ENCODE peak calls at places on chromosome 16, in four cellular contexts. W is psoas muscle, H is right cardiac atrium, J is GM23338. I is an unnamed sample.

GRCh38 chr16:30457743-30458560 is 12.3 kb upstream of the SEPHS2 start:
- DNase-seq in W (no peak), H (no peak), J (no peak), I (no peak)

GRCh38 chr16:46918905-46919792 is 35.0 kb downstream of the GPT2 start:
- DNase-seq in H (no peak), W (no peak), J (no peak), I (no peak)

GRCh38 chr16:87414251-87414680 is 22.1 kb downstream of the MAP1LC3B start:
- DNase-seq in J (no peak), H (no peak), W (no peak), I (no peak)

GRCh38 chr16:31253642-31254045 is 6.1 kb upstream of the ITGAM start:
- DNase-seq in W (peak; percentile 30), J (no peak), H (peak; percentile 44), I (no peak)

GRCh38 chr16:12898556-12898955 is 2.8 kb upstream of the SHISA9 start:
- DNase-seq in J (peak; percentile 73), W (no peak), H (no peak), I (no peak)

GRCh38 chr16:30437511-30438046 is 7.7 kb upstream of the DCTPP1 start:
- DNase-seq in H (no peak), W (no peak), J (peak; percentile 30), I (no peak)

GRCh38 chr16:3909791-3910583 is 29.5 kb upstream of the CREBBP start:
- DNase-seq in W (no peak), J (peak; percentile 29), H (no peak), I (no peak)

GRCh38 chr16:3292604-3293003 is 9.3 kb downstream of the ZNF263 start:
- DNase-seq in W (no peak), J (no peak), H (no peak), I (no peak)

GRCh38 chr16:24499193-24499814 is 40.1 kb upstream of the RBBP6 start:
- DNase-seq in J (peak; percentile 91), H (no peak), W (no peak), I (no peak)

GRCh38 chr16:11672206-11673090 is 4.2 kb downstream of the SNN start:
- DNase-seq in J (no peak), H (no peak), W (no peak), I (peak; percentile 27)

GRCh38 chr16:86856946-86857586 is 278.7 kb downstream of the FOXL1 start:
- DNase-seq in J (no peak), H (no peak), W (no peak), I (no peak)

GRCh38 chr16:58730724-58731370 is 3.3 kb downstream of the GOT2 start:
- DNase-seq in J (no peak), W (no peak), H (no peak), I (no peak)
- H3K4me1 ChIP-seq in J (peaks cover 13% of the 10 kb centered on the region), W (peaks cover 49% of the 10 kb centered on the region), H (no peaks in the 10 kb centered on the region), I (peaks cover 73% of the 10 kb centered on the region)

DNA sequence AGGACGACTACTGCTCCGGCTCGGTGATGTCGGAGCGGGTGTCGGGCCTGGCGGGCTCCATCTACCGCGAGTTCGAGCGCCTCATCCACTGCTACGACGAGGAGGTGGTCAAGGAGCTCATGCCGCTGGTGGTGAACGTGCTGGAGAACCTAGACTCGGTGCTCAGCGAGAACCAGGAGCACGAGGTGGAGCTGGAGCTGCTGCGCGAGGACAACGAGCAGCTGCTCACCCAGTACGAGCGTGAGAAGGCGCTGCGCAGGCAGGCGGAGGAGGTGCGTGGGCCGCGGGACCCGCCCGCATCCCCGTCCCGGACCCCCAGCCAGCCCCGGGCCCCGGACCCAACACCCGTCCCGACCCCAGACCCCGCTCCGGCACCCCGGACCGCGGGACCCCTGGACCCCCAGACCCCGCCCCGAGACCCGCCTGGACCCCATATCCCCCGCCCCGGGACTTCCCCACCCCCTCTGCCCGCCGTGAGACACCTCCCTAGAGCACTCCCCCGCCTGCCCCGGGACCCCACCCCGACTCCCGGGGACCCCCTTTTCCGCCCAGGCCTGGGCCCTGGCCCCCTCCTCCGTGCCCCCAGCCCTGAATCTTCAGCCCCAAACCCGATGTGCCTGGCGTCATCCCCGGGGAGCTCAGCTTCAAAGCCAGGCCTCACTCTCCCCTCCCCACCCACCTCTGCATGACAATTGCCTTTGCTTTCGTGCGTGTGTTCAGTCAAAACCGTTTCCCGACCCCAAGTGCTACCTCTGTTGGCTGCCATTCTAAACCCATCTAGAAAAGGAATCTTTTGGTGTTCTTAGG is 594 bp downstream of the MAPK8IP3 start:
- DNase-seq in W (no peak), J (peak; percentile 50), H (peak; percentile 44), I (no peak)
- H3K27ac ChIP-seq in W (peak overlapping the region; percentile 99), J (no peak overlapping the region), H (peak overlapping the region; percentile 73), I (peak overlapping the region; percentile 95)

GRCh38 chr16:68826652-68827051 is 16.7 kb upstream of the TANGO6 start:
- DNase-seq in H (no peak), J (no peak), W (no peak), I (no peak)

GRCh38 chr16:68825427-68825826 is 17.9 kb upstream of the TANGO6 start:
- DNase-seq in H (no peak), W (no peak), J (no peak), I (no peak)

DNA sequence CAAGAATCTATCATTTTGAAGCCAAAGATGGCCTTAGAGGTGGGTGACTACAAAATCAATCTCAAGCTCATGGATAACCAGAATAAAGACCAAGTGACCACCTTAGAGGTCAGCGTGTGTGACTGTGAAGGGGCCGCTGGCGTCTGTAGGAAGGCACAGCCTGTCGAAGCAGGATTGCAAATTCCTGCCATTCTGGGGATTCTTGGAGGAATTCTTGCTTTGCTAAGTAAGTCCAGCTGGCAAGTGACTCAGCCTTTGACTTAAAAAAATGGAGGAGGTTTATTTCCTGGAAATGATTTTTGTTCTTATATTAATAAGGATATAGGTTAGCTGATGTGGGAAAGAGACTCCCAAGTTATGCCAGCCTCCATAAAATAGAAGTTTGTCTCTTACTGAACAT is 19.9 kb upstream of the TANGO6 start:
- DNase-seq in J (peak; percentile 69), H (no peak), W (no peak), I (no peak)
- H3K4me3 ChIP-seq in J (no peak overlapping the region), H (no peak overlapping the region), W (no peak overlapping the region), I (no peak overlapping the region)

GRCh38 chr16:75011634-75012307 is 12.9 kb downstream of the ZNRF1 start:
- DNase-seq in J (no peak), H (no peak), W (no peak), I (no peak)

GRCh38 chr16:75014318-75014717 is 15.5 kb downstream of the ZNRF1 start:
- DNase-seq in H (no peak), W (no peak), J (no peak), I (no peak)

GRCh38 chr16:75007443-75007842 is 8.6 kb downstream of the ZNRF1 start:
- DNase-seq in J (no peak), H (no peak), W (no peak), I (no peak)

GRCh38 chr16:75010427-75010826 is 11.6 kb downstream of the ZNRF1 start:
- DNase-seq in J (no peak), W (no peak), H (no peak), I (no peak)

DNA sequence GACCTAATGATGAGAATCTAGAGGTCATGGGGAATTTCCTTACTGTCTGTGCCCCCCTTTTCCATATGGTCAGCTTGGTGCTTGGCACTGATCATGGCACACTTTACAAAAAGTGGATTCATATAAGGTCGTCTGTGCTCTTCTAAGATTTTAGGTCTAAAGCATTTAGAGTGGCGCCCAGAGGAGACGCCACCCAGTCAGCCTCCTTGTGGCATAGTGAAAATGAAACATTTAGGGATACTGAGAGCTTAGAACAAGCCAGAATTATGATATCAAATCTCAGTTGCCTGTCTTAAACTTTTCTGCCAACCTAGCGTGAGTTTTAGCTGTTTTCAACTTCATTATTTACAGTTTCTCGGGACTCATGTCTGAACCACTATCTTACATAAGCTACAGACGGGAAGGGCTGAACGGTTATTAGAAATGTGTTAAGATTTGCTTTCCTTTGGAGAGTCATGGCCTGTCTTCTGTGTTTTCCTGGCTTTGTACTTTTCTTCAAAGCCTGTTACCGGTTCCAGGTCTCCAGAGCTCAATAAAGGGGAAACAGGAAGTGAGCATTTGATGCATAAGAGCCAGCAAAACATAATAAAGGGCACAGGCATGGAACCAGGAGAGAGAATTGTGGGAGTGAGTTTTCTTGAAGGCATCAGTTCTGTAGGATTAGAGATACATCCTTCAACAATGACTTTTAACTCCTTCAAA is 13.7 kb downstream of the ZNRF1 start:
- DNase-seq in J (no peak), W (no peak), H (no peak), I (no peak)
- H3K4me1 ChIP-seq in J (peaks cover 19% of the 10 kb centered on the region), W (peaks cover 43% of the 10 kb centered on the region), H (peaks cover 12% of the 10 kb centered on the region), I (peaks cover 62% of the 10 kb centered on the region)

DNA sequence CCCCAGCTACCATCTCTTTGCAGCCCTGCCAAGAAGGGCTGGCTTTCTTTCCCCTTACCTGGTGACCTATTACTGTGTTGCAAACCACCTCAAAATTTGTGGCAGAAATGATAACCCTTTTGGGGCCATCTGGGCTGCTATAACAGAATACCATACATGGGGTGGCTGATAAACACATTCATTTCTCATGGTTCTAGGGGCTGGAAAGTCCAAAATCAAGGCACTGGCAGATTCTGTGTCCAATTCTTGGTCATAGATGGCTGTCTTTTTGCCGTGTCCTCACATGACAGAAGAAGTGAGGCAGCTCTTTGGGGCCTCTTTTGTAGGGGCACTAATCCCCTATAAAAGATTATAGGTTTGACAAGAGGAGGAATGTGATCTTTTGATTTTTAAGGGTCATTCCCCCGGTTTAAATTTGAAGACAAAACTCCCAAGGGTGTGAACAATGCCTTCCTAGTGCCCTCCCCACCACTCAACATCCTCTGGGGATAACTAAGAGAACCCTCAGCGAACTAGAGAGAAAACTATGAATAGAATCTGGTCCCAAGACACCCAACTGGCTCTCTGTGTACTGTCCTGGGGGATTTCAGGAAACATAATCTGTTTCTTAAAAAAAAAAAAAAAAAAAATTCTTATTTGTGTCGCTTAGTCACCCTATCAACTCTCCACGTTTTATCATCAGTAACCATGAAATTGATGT is 1.7 kb upstream of the METTL22 start:
- DNase-seq in J (no peak), H (no peak), W (no peak), I (no peak)
- H3K27ac ChIP-seq in J (no peak overlapping the region), H (no peak overlapping the region), W (no peak overlapping the region), I (no peak overlapping the region)

GRCh38 chr16:63592852-63593251 is 1529.0 kb downstream of the CDH11 start:
- DNase-seq in H (no peak), J (no peak), W (no peak), I (no peak)
- H3K4me3 ChIP-seq in H (no peak overlapping the region), J (no peak overlapping the region), W (no peak overlapping the region), I (no peak overlapping the region)

DNA sequence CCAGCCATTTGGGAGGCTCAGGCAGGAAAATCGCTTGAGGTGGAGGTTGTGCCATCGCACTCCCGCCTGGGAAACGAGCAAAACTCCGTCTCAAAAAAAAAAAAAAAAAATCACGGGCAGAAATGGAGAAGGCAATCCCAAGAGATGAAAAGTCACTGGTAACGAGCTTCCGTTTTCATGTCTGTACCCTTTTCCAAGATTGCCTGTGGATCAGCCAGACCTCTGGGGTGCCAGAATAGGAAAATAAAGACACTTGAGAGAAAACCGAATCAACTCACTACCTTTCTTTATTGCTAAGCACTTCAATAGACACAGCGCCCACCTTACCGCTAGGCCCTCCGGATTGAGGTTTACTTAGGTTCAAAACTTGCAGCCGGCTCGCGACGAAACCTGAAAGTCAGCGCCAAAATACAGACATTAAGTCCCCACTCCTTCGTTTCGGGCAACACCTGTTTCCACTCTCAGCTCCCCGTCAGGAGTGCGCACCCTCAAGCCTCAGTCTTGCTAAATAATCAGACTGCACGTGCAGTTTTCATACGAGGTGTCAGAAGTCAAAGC is 970 bp upstream of the TRAF7 start:
- DNase-seq in W (no peak), J (peak; percentile 1), H (peak; percentile 24), I (no peak)
- H3K4me1 ChIP-seq in W (peaks cover 68% of the 10 kb centered on the region), J (peaks cover 42% of the 10 kb centered on the region), H (peaks cover 11% of the 10 kb centered on the region), I (peaks cover 88% of the 10 kb centered on the region)